ENCODE peak calls at places on chromosomes 11 and 22, in eight cellular contexts. One of them, this sample, is unnamed.

GRCh38 chr11:6828103-6828502 is 17.4 kb upstream of the OR10A5 start:
- DNase-seq in stimulated activated CD4-positive, alpha-beta T cell treated with anti-CD3 and anti-CD28 coated beads, Interleukin-15, amount 100 ng/mL, for 1 hour: no peak
- DNase-seq in activated naive CD8-positive, alpha-beta T cell treated with anti-CD3 and anti-CD28 coated beads, Interleukin-2, amount 50 U/mL, for 24 hours: no peak
- DNase-seq in pons: no peak
- DNase-seq in IMR-90: no peak
- DNase-seq in kidney tubule cell: no peak
- DNase-seq in testis: no peak
- DNase-seq in GM13977: no peak
- DNase-seq in this sample: no peak

GRCh38 chr11:8658210-8658968 is 24.1 kb downstream of the TRIM66 start:
- DNase-seq in stimulated activated CD4-positive, alpha-beta T cell treated with anti-CD3 and anti-CD28 coated beads, Interleukin-15, amount 100 ng/mL, for 1 hour: no peak
- DNase-seq in activated naive CD8-positive, alpha-beta T cell treated with anti-CD3 and anti-CD28 coated beads, Interleukin-2, amount 50 U/mL, for 24 hours: no peak
- DNase-seq in pons: peak
- DNase-seq in IMR-90: peak
- DNase-seq in kidney tubule cell: no peak
- DNase-seq in testis: no peak
- DNase-seq in GM13977: no peak
- DNase-seq in this sample: no peak

GRCh38 chr11:105720096-105720495 is 110.2 kb downstream of the GRIA4 start:
- DNase-seq in stimulated activated CD4-positive, alpha-beta T cell treated with anti-CD3 and anti-CD28 coated beads, Interleukin-15, amount 100 ng/mL, for 1 hour: no peak
- DNase-seq in activated naive CD8-positive, alpha-beta T cell treated with anti-CD3 and anti-CD28 coated beads, Interleukin-2, amount 50 U/mL, for 24 hours: no peak
- DNase-seq in pons: peak
- DNase-seq in IMR-90: no peak
- DNase-seq in kidney tubule cell: no peak
- DNase-seq in testis: no peak
- DNase-seq in GM13977: no peak
- DNase-seq in this sample: no peak

GRCh38 chr22:23786752-23787599 is at the start of gene SMARCB1:
- DNase-seq in stimulated activated CD4-positive, alpha-beta T cell treated with anti-CD3 and anti-CD28 coated beads, Interleukin-15, amount 100 ng/mL, for 1 hour: peak
- DNase-seq in activated naive CD8-positive, alpha-beta T cell treated with anti-CD3 and anti-CD28 coated beads, Interleukin-2, amount 50 U/mL, for 24 hours: peak
- DNase-seq in pons: peak
- DNase-seq in IMR-90: peak
- DNase-seq in kidney tubule cell: peak
- DNase-seq in testis: peak
- DNase-seq in GM13977: peak
- DNase-seq in this sample: peak

GRCh38 chr11:18046116-18046777 is at the start of gene TPH1:
- DNase-seq in stimulated activated CD4-positive, alpha-beta T cell treated with anti-CD3 and anti-CD28 coated beads, Interleukin-15, amount 100 ng/mL, for 1 hour: no peak
- DNase-seq in activated naive CD8-positive, alpha-beta T cell treated with anti-CD3 and anti-CD28 coated beads, Interleukin-2, amount 50 U/mL, for 24 hours: no peak
- DNase-seq in pons: no peak
- DNase-seq in IMR-90: peak
- DNase-seq in kidney tubule cell: peak
- DNase-seq in testis: peak
- DNase-seq in GM13977: no peak
- DNase-seq in this sample: peak

GRCh38 chr11:4551346-4551979 is 6.5 kb downstream of the OR52M1 start:
- DNase-seq in stimulated activated CD4-positive, alpha-beta T cell treated with anti-CD3 and anti-CD28 coated beads, Interleukin-15, amount 100 ng/mL, for 1 hour: no peak
- DNase-seq in activated naive CD8-positive, alpha-beta T cell treated with anti-CD3 and anti-CD28 coated beads, Interleukin-2, amount 50 U/mL, for 24 hours: no peak
- DNase-seq in pons: no peak
- DNase-seq in IMR-90: peak
- DNase-seq in kidney tubule cell: peak
- DNase-seq in testis: no peak
- DNase-seq in GM13977: no peak
- DNase-seq in this sample: no peak

GRCh38 chr22:42288791-42289190 is 18.3 kb upstream of the TCF20 start:
- DNase-seq in stimulated activated CD4-positive, alpha-beta T cell treated with anti-CD3 and anti-CD28 coated beads, Interleukin-15, amount 100 ng/mL, for 1 hour: no peak
- DNase-seq in activated naive CD8-positive, alpha-beta T cell treated with anti-CD3 and anti-CD28 coated beads, Interleukin-2, amount 50 U/mL, for 24 hours: no peak
- DNase-seq in pons: no peak
- DNase-seq in IMR-90: no peak
- DNase-seq in kidney tubule cell: no peak
- DNase-seq in testis: no peak
- DNase-seq in GM13977: no peak
- DNase-seq in this sample: no peak

GRCh38 chr11:101441747-101442146 is 142.1 kb downstream of the TRPC6 start:
- DNase-seq in stimulated activated CD4-positive, alpha-beta T cell treated with anti-CD3 and anti-CD28 coated beads, Interleukin-15, amount 100 ng/mL, for 1 hour: no peak
- DNase-seq in activated naive CD8-positive, alpha-beta T cell treated with anti-CD3 and anti-CD28 coated beads, Interleukin-2, amount 50 U/mL, for 24 hours: no peak
- DNase-seq in pons: no peak
- DNase-seq in IMR-90: no peak
- DNase-seq in kidney tubule cell: peak
- DNase-seq in testis: no peak
- DNase-seq in GM13977: no peak
- DNase-seq in this sample: no peak

GRCh38 chr11:44028401-44028800 is 19.4 kb upstream of the ACCSL start:
- DNase-seq in stimulated activated CD4-positive, alpha-beta T cell treated with anti-CD3 and anti-CD28 coated beads, Interleukin-15, amount 100 ng/mL, for 1 hour: no peak
- DNase-seq in activated naive CD8-positive, alpha-beta T cell treated with anti-CD3 and anti-CD28 coated beads, Interleukin-2, amount 50 U/mL, for 24 hours: no peak
- DNase-seq in pons: no peak
- DNase-seq in IMR-90: no peak
- DNase-seq in kidney tubule cell: no peak
- DNase-seq in testis: no peak
- DNase-seq in GM13977: no peak
- DNase-seq in this sample: no peak

GRCh38 chr11:82865841-82866240 is 34.4 kb downstream of the PRCP start:
- DNase-seq in stimulated activated CD4-positive, alpha-beta T cell treated with anti-CD3 and anti-CD28 coated beads, Interleukin-15, amount 100 ng/mL, for 1 hour: no peak
- DNase-seq in activated naive CD8-positive, alpha-beta T cell treated with anti-CD3 and anti-CD28 coated beads, Interleukin-2, amount 50 U/mL, for 24 hours: no peak
- DNase-seq in pons: no peak
- DNase-seq in IMR-90: peak
- DNase-seq in kidney tubule cell: peak
- DNase-seq in testis: no peak
- DNase-seq in GM13977: no peak
- DNase-seq in this sample: no peak

GRCh38 chr11:126561327-126561893 is 205.9 kb downstream of the ST3GAL4 start:
- DNase-seq in stimulated activated CD4-positive, alpha-beta T cell treated with anti-CD3 and anti-CD28 coated beads, Interleukin-15, amount 100 ng/mL, for 1 hour: peak
- DNase-seq in activated naive CD8-positive, alpha-beta T cell treated with anti-CD3 and anti-CD28 coated beads, Interleukin-2, amount 50 U/mL, for 24 hours: peak
- DNase-seq in pons: peak
- DNase-seq in IMR-90: peak
- DNase-seq in kidney tubule cell: peak
- DNase-seq in testis: peak
- DNase-seq in GM13977: peak
- DNase-seq in this sample: peak

GRCh38 chr11:134584706-134585445 is 172.8 kb upstream of the B3GAT1 start:
- DNase-seq in stimulated activated CD4-positive, alpha-beta T cell treated with anti-CD3 and anti-CD28 coated beads, Interleukin-15, amount 100 ng/mL, for 1 hour: no peak
- DNase-seq in activated naive CD8-positive, alpha-beta T cell treated with anti-CD3 and anti-CD28 coated beads, Interleukin-2, amount 50 U/mL, for 24 hours: no peak
- DNase-seq in pons: peak
- DNase-seq in IMR-90: no peak
- DNase-seq in kidney tubule cell: peak
- DNase-seq in testis: peak
- DNase-seq in GM13977: no peak
- DNase-seq in this sample: peak

GRCh38 chr11:70323811-70324210 is 53.3 kb downstream of the PPFIA1 start:
- DNase-seq in stimulated activated CD4-positive, alpha-beta T cell treated with anti-CD3 and anti-CD28 coated beads, Interleukin-15, amount 100 ng/mL, for 1 hour: no peak
- DNase-seq in activated naive CD8-positive, alpha-beta T cell treated with anti-CD3 and anti-CD28 coated beads, Interleukin-2, amount 50 U/mL, for 24 hours: no peak
- DNase-seq in pons: peak
- DNase-seq in IMR-90: peak
- DNase-seq in kidney tubule cell: peak
- DNase-seq in testis: no peak
- DNase-seq in GM13977: no peak
- DNase-seq in this sample: no peak

GRCh38 chr22:26041931-26042330 is 127.3 kb upstream of the SEZ6L start:
- DNase-seq in stimulated activated CD4-positive, alpha-beta T cell treated with anti-CD3 and anti-CD28 coated beads, Interleukin-15, amount 100 ng/mL, for 1 hour: no peak
- DNase-seq in activated naive CD8-positive, alpha-beta T cell treated with anti-CD3 and anti-CD28 coated beads, Interleukin-2, amount 50 U/mL, for 24 hours: no peak
- DNase-seq in pons: no peak
- DNase-seq in IMR-90: no peak
- DNase-seq in kidney tubule cell: no peak
- DNase-seq in testis: no peak
- DNase-seq in GM13977: no peak
- DNase-seq in this sample: no peak

GRCh38 chr11:68763926-68764657 is 12.8 kb upstream of the TESMIN start:
- DNase-seq in stimulated activated CD4-positive, alpha-beta T cell treated with anti-CD3 and anti-CD28 coated beads, Interleukin-15, amount 100 ng/mL, for 1 hour: no peak
- DNase-seq in activated naive CD8-positive, alpha-beta T cell treated with anti-CD3 and anti-CD28 coated beads, Interleukin-2, amount 50 U/mL, for 24 hours: no peak
- DNase-seq in pons: no peak
- DNase-seq in IMR-90: no peak
- DNase-seq in kidney tubule cell: no peak
- DNase-seq in testis: no peak
- DNase-seq in GM13977: no peak
- DNase-seq in this sample: no peak

This sample was measured in GM13976.